ENCODE peak calls at places on chromosomes 6 and 20, in five cellular contexts. Y, Q, F, M and L are unnamed samples.

GRCh38 chr20:11935212-11935611 is 17.5 kb downstream of the BTBD3 start:
- DNase-seq in Y (no peak), Q (no peak), F (no peak), M (no peak), L (no peak)

GRCh38 chr20:61874421-61875068 is 191.1 kb downstream of the TAF4 start:
- DNase-seq in Y (no peak), Q (peak), F (peak), M (peak), L (peak)

GRCh38 chr6:147390909-147391536 is 117.5 kb upstream of the SAMD5 start:
- DNase-seq in Y (no peak), Q (no peak), F (peak), M (peak), L (peak)

GRCh38 chr6:13357551-13358075 is 29.3 kb upstream of the TBC1D7 start:
- DNase-seq in Y (no peak), Q (no peak), F (no peak), M (no peak), L (peak)

GRCh38 chr20:24648481-24648880 is 179.1 kb downstream of the SYNDIG1 start:
- DNase-seq in Y (no peak), Q (no peak), F (no peak), M (no peak), L (no peak)

GRCh38 chr6:159788757-159789376 is 535 bp downstream of the TCP1 start:
- DNase-seq in Y (no peak), Q (no peak), F (no peak), M (peak), L (peak)

GRCh38 chr20:17499041-17499440 is 32.1 kb downstream of the BFSP1 start:
- DNase-seq in Y (no peak), Q (no peak), F (no peak), M (no peak), L (no peak)

GRCh38 chr6:90835584-90836212 is 248.8 kb upstream of the MAP3K7 start:
- DNase-seq in Y (no peak), Q (no peak), F (no peak), M (no peak), L (no peak)

GRCh38 chr20:20076297-20077065 is 24.1 kb downstream of the CFAP61 start:
- DNase-seq in Y (no peak), Q (no peak), F (no peak), M (no peak), L (no peak)

GRCh38 chr6:2848851-2849250 is 7.2 kb upstream of the SERPINB1 start:
- DNase-seq in Y (no peak), Q (no peak), F (no peak), M (no peak), L (peak)

GRCh38 chr6:107973594-107973993 is 15.6 kb upstream of the SEC63 start:
- DNase-seq in Y (no peak), Q (no peak), F (no peak), M (no peak), L (no peak)

GRCh38 chr6:169805242-169805838 is 53.9 kb downstream of the ERMARD start:
- DNase-seq in Y (no peak), Q (no peak), F (no peak), M (no peak), L (no peak)

GRCh38 chr20:8255945-8256632 is 124.0 kb downstream of the PLCB1 start:
- DNase-seq in Y (no peak), Q (no peak), F (no peak), M (peak), L (no peak)
- TF ChIP-seq SRF in Y (no peak), Q (no peak), F (no peak), M (no peak), L (no peak)

GRCh38 chr20:1909097-1909496 is 13.9 kb downstream of the SIRPA start:
- DNase-seq in Y (no peak), Q (no peak), F (no peak), M (no peak), L (no peak)

GRCh38 chr20:1912056-1912455 is 16.8 kb downstream of the SIRPA start:
- DNase-seq in Y (no peak), Q (no peak), F (no peak), M (no peak), L (peak)

GRCh38 chr20:1908191-1908590 is 13.0 kb downstream of the SIRPA start:
- DNase-seq in Y (no peak), Q (no peak), F (no peak), M (no peak), L (no peak)

GRCh38 chr20:1912646-1913045 is 17.4 kb downstream of the SIRPA start:
- DNase-seq in Y (no peak), Q (no peak), F (no peak), M (no peak), L (no peak)

DNA sequence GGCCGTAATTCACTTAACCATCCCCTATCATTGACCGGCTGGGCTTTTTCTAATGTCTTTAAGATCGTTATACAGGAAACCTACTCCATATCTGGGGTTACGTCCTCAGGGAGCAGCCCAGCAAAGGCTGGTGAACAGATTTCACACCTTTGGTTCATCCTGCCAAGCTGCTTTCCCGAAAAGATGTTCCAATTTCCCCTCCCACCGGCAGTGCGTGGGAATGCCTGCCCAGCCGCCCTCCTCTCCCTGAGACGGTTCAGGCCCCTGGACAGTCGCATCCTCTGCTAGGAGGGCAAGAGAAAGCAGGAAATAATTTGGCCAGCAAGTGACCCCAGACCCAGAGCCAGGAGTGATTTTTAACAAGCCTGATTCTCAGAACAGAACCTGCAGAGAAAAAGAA is 16.3 kb downstream of the SIRPA start:
- DNase-seq in Y (no peak), Q (no peak), F (no peak), M (no peak), L (no peak)
- TF ChIP-seq SRF in Y (no peak), Q (no peak), F (no peak), M (no peak), L (no peak)

GRCh38 chr20:5734559-5735137 is 15.6 kb upstream of the SHLD1 start:
- DNase-seq in Y (no peak), Q (no peak), F (no peak), M (no peak), L (no peak)
- TF ChIP-seq SRF in Y (no peak), Q (no peak), F (no peak), M (no peak), L (no peak)

GRCh38 chr6:12208190-12208589 is 82.0 kb upstream of the EDN1 start:
- DNase-seq in Y (no peak), Q (no peak), F (no peak), M (no peak), L (no peak)
- TF ChIP-seq SRF in Y (no peak), Q (no peak), F (no peak), M (no peak), L (no peak)

GRCh38 chr6:7074870-7075269 is 32.9 kb upstream of the RREB1 start:
- DNase-seq in Y (no peak), Q (no peak), F (no peak), M (no peak), L (no peak)

GRCh38 chr6:7073082-7073783 is 34.5 kb upstream of the RREB1 start:
- DNase-seq in Y (no peak), Q (no peak), F (no peak), M (no peak), L (no peak)

GRCh38 chr6:7071405-7071804 is 36.4 kb upstream of the RREB1 start:
- DNase-seq in Y (no peak), Q (no peak), F (no peak), M (no peak), L (no peak)

GRCh38 chr6:7075341-7075740 is 32.4 kb upstream of the RREB1 start:
- DNase-seq in Y (no peak), Q (no peak), F (no peak), M (no peak), L (no peak)

DNA sequence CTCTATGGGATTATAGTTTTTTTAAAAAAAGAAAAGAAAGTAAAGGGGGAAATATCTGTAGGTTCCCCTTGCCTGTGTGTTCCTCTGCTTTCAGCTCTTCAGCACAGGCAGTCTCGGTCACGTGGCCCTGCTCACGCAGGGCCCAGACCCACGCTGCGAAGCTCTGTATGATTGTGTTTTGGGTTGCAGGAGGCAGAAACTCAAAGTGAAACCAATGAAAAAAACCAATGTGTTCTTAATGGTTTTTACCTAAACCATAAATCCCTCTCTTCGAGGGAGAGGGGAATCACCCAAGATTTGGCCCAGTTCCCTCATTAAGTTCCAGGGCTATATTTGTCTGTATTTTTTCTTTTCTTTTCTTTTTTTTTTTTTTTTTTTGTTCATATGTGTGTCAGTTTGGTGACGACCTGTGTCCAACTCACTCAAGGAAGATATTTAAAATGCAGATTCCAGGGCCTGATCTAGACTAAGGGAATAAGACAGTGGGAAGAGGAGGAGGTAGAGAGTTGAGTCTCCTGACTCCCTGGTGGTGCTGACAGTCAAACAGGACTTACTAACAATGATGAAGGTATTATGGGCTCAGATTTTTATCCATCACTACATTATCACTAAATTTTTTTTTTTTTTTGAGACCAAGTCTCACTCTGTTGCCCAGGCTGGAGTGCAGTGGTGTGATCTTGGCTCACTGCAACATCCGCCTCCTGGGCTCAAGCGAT is 33.8 kb upstream of the RREB1 start:
- DNase-seq in Y (peak), Q (no peak), F (no peak), M (no peak), L (no peak)
- TF ChIP-seq SRF in Y (no peak), Q (no peak), F (no peak), M (no peak), L (no peak)

DNA sequence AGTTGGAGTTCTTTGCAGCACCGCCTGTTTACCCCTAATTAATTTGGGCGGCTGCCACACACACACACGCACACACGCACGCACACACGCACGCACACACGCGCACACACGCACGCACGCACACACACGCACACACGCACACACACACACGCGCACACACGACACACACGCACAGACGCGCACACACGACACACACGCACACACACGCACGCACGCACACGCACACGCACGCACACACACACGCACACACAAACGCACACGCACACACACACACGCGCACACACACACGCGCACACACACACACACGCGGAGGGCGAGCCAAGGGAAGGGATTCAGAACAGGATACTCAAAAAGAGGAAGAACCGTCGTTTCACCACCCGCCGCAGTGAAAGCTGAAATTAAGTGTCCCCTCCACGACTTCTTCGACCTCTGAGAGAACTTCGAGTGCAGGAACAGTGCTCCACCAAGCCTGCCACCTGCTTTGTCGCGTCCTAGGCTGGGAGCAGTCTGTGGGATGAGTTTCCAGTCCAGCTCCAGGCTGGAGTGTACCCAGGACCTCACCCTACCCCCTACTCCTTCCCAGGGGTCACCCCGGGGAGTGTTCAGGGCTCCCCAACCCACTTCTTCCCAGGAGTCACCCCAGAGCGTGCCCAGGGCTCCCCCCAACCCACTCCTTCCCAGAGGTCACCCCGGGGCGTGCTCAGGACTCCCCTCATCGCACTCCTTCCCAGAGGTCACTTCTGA is 1.1 kb downstream of the RNASET2 start:
- DNase-seq in Y (no peak), Q (no peak), F (no peak), M (no peak), L (peak)
- TF ChIP-seq SRF in Y (no peak), Q (no peak), F (no peak), M (no peak), L (no peak)

GRCh38 chr6:131062245-131063027 is 609 bp downstream of the EPB41L2 start:
- DNase-seq in Y (no peak), Q (no peak), F (no peak), M (no peak), L (peak)
- TF ChIP-seq SRF in Y (no peak), Q (no peak), F (no peak), M (no peak), L (no peak)